ENCODE peak calls at places on chromosomes 7 and 10, in six cellular contexts. One of them, this sample, is unnamed.

GRCh38 chr7:147569514-147569913 is 1021.1 kb upstream of the C7orf33 start:
- DNase-seq in GM13976: no peak
- DNase-seq in tibial nerve: no peak
- DNase-seq in HCT116: no peak
- DNase-seq in epithelial cell of proximal tubule: no peak
- DNase-seq in MM.1S: no peak
- DNase-seq in this sample: no peak

GRCh38 chr7:140041626-140042385 is 20.9 kb downstream of the PARP12 start:
- DNase-seq in GM13976: no peak
- DNase-seq in tibial nerve: no peak
- DNase-seq in HCT116: no peak
- DNase-seq in epithelial cell of proximal tubule: no peak
- DNase-seq in MM.1S: no peak
- DNase-seq in this sample: no peak

GRCh38 chr10:17174626-17175025 is 26.8 kb downstream of the TRDMT1 start:
- DNase-seq in GM13976: no peak
- DNase-seq in tibial nerve: no peak
- DNase-seq in HCT116: no peak
- DNase-seq in epithelial cell of proximal tubule: no peak
- DNase-seq in MM.1S: no peak
- DNase-seq in this sample: no peak

GRCh38 chr7:33421384-33421783 is 292.0 kb downstream of the BBS9 start:
- DNase-seq in GM13976: no peak
- DNase-seq in tibial nerve: no peak
- DNase-seq in HCT116: no peak
- DNase-seq in epithelial cell of proximal tubule: no peak
- DNase-seq in MM.1S: no peak
- DNase-seq in this sample: no peak

GRCh38 chr7:44072364-44073231 is 7.2 kb upstream of the PGAM2 start:
- DNase-seq in GM13976: peak; percentile 64
- DNase-seq in tibial nerve: peak; percentile 81
- DNase-seq in HCT116: peak; percentile 48
- DNase-seq in epithelial cell of proximal tubule: no peak
- DNase-seq in MM.1S: no peak
- DNase-seq in this sample: peak; percentile 56

GRCh38 chr10:16231734-16232133 is 205.1 kb upstream of the PTER start:
- DNase-seq in GM13976: no peak
- DNase-seq in tibial nerve: no peak
- DNase-seq in HCT116: no peak
- DNase-seq in epithelial cell of proximal tubule: no peak
- DNase-seq in MM.1S: no peak
- DNase-seq in this sample: no peak

GRCh38 chr7:143013897-143014296 is 13.0 kb downstream of the OR9A2 start:
- DNase-seq in GM13976: no peak
- DNase-seq in tibial nerve: no peak
- DNase-seq in HCT116: no peak
- DNase-seq in epithelial cell of proximal tubule: no peak
- DNase-seq in MM.1S: no peak
- DNase-seq in this sample: no peak

GRCh38 chr7:27213150-27213903 is 13.4 kb upstream of the HOXA13 start:
- DNase-seq in GM13976: no peak
- DNase-seq in tibial nerve: no peak
- DNase-seq in HCT116: no peak
- DNase-seq in epithelial cell of proximal tubule: no peak
- DNase-seq in MM.1S: no peak
- DNase-seq in this sample: no peak

GRCh38 chr10:33388805-33389204 is 54.3 kb upstream of the NRP1 start:
- DNase-seq in GM13976: no peak
- DNase-seq in tibial nerve: no peak
- DNase-seq in HCT116: no peak
- DNase-seq in epithelial cell of proximal tubule: no peak
- DNase-seq in MM.1S: no peak
- DNase-seq in this sample: no peak

GRCh38 chr7:73896454-73896853 is 35.5 kb downstream of the TMEM270 start:
- DNase-seq in GM13976: no peak
- DNase-seq in tibial nerve: no peak
- DNase-seq in HCT116: no peak
- DNase-seq in epithelial cell of proximal tubule: no peak
- DNase-seq in MM.1S: no peak
- DNase-seq in this sample: no peak

DNA sequence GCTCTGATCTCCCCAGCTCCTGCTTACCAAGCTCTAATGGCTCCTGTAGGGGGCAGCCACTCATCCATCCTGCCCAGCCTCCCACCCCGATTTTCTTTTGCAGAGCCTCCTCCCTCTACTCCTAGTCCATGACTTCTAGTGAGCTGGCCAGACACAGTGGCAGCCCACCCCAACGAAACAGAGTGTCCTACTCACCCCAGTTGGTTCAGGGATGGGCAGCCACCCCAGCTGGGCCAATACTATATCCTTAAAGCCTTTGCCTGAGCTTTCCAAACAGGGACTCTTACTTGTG is 77.1 kb downstream of the GRID1 start:
- DNase-seq in GM13976: no peak
- DNase-seq in tibial nerve: no peak
- DNase-seq in HCT116: no peak
- DNase-seq in epithelial cell of proximal tubule: no peak
- DNase-seq in MM.1S: no peak
- DNase-seq in this sample: no peak
- TF ChIP-seq CTCF in GM13976: no peak
- TF ChIP-seq CTCF in tibial nerve: no peak
- TF ChIP-seq CTCF in HCT116: peak; percentile 20
- TF ChIP-seq CTCF in epithelial cell of proximal tubule: no peak
- TF ChIP-seq CTCF in MM.1S: no peak
- TF ChIP-seq CTCF in this sample: no peak

DNA sequence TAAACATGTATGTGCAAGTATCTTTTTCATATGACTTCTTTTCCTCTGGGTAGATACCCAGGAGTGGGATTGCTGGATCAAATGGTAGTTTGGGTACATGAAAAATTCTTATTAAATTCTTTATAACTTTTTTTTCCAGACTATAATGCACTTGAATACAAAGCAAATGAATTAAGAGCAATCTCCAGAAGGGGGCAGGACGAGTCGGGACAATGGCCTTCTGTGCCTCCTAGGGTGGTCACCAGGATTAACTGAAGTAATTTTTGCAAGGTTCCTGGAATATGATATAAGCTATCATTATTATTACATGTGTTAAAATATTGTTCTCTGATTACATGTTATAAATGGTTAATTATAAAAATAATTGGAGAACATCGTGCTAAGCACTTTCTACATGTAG is 127.2 kb downstream of the PPP1R17 start:
- DNase-seq in GM13976: no peak
- DNase-seq in tibial nerve: no peak
- DNase-seq in HCT116: no peak
- DNase-seq in epithelial cell of proximal tubule: no peak
- DNase-seq in MM.1S: no peak
- DNase-seq in this sample: no peak
- TF ChIP-seq CTCF in GM13976: no peak
- TF ChIP-seq CTCF in tibial nerve: no peak
- TF ChIP-seq CTCF in HCT116: no peak
- TF ChIP-seq CTCF in epithelial cell of proximal tubule: peak; percentile 41
- TF ChIP-seq CTCF in MM.1S: no peak
- TF ChIP-seq CTCF in this sample: no peak

DNA sequence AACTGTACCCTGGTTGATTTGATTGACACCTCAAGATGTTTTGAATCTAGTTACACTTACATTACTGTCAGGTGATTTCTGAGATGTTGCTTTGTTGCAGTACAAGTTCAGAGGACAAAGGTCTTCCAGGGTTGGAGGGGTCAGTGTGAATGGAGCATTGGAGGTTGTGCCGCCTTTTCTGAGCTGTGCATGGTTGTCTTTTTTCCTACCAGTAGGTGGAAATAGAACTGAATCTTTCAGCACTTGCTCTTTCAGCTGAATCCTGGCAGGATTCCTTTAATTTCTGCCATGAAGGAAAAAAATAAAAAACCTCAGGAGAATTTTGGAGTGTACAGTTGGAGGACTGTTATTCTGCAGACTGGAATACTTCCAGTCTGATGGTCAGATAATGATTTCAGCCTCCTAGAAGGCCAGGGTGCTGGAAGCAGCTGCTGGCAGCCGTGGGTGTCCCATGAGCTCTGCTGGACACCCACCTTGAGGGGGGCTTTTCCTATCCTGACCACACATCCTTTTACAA is 82.7 kb downstream of the PLCE1 start:
- DNase-seq in GM13976: no peak
- DNase-seq in tibial nerve: peak; percentile 19
- DNase-seq in HCT116: no peak
- DNase-seq in epithelial cell of proximal tubule: no peak
- DNase-seq in MM.1S: no peak
- DNase-seq in this sample: no peak
- TF ChIP-seq CTCF in GM13976: no peak
- TF ChIP-seq CTCF in tibial nerve: peak; percentile 20
- TF ChIP-seq CTCF in HCT116: peak; percentile 23
- TF ChIP-seq CTCF in epithelial cell of proximal tubule: peak; percentile 59
- TF ChIP-seq CTCF in MM.1S: no peak
- TF ChIP-seq CTCF in this sample: no peak

GRCh38 chr7:102129636-102130370 is 156.9 kb upstream of the SH2B2 start:
- DNase-seq in GM13976: no peak
- DNase-seq in tibial nerve: no peak
- DNase-seq in HCT116: no peak
- DNase-seq in epithelial cell of proximal tubule: no peak
- DNase-seq in MM.1S: no peak
- DNase-seq in this sample: no peak

GRCh38 chr7:102120666-102121065 is 166.0 kb upstream of the SH2B2 start:
- DNase-seq in GM13976: no peak
- DNase-seq in tibial nerve: no peak
- DNase-seq in HCT116: no peak
- DNase-seq in epithelial cell of proximal tubule: no peak
- DNase-seq in MM.1S: no peak
- DNase-seq in this sample: no peak

GRCh38 chr7:102122026-102122425 is 164.6 kb upstream of the SH2B2 start:
- DNase-seq in GM13976: peak; percentile 64
- DNase-seq in tibial nerve: no peak
- DNase-seq in HCT116: no peak
- DNase-seq in epithelial cell of proximal tubule: no peak
- DNase-seq in MM.1S: peak; percentile 66
- DNase-seq in this sample: peak; percentile 69

GRCh38 chr7:102128303-102128702 is 158.4 kb upstream of the SH2B2 start:
- DNase-seq in GM13976: no peak
- DNase-seq in tibial nerve: no peak
- DNase-seq in HCT116: no peak
- DNase-seq in epithelial cell of proximal tubule: no peak
- DNase-seq in MM.1S: no peak
- DNase-seq in this sample: no peak

GRCh38 chr7:102125127-102125561 is 161.5 kb upstream of the SH2B2 start:
- DNase-seq in GM13976: peak; percentile 61
- DNase-seq in tibial nerve: peak; percentile 46
- DNase-seq in HCT116: peak; percentile 79
- DNase-seq in epithelial cell of proximal tubule: peak; percentile 59
- DNase-seq in MM.1S: no peak
- DNase-seq in this sample: peak; percentile 66
- TF ChIP-seq CTCF in GM13976: peak; percentile 30
- TF ChIP-seq CTCF in tibial nerve: no peak
- TF ChIP-seq CTCF in HCT116: no peak
- TF ChIP-seq CTCF in epithelial cell of proximal tubule: peak; percentile 33
- TF ChIP-seq CTCF in MM.1S: no peak
- TF ChIP-seq CTCF in this sample: no peak

This sample was measured in GM20000.